ENCODE peak calls at places on chromosome 11, in five cellular contexts. U is hepatic stellate cell; F is activated CD4-positive, alpha-beta T cell treated with anti-CD3 and anti-CD28 coated beads for 48 hours; Y is stimulated activated CD8-positive, alpha-beta memory T cell treated with anti-CD3 and anti-CD28 coated beads, Interleukin-15, amount 100 ng/mL, for 1 hour; E is naive thymus-derived CD8-positive, alpha-beta T cell. H is an unnamed sample.
A peak's percentile ranks its signal among the peaks of the same experiment; 100 is the strongest.

GRCh38 chr11:110525883-110526282 is 96.1 kb downstream of the FDX1 start:
- DNase-seq in U (no peak), E (no peak), Y (no peak), F (no peak), H (no peak)

GRCh38 chr11:12233602-12233925 is 123.2 kb downstream of the MICAL2 start:
- DNase-seq in E (no peak), U (no peak), Y (no peak), F (no peak), H (no peak)

GRCh38 chr11:123033895-123034294 is 28.0 kb downstream of the HSPA8 start:
- DNase-seq in Y (no peak), U (no peak), E (no peak), F (no peak), H (no peak)

GRCh38 chr11:58637367-58637766 is 14.9 kb downstream of the CNTF start:
- DNase-seq in Y (no peak), F (no peak), U (no peak), E (no peak), H (no peak)

GRCh38 chr11:126496576-126497403 is 141.3 kb downstream of the ST3GAL4 start:
- DNase-seq in U (no peak), Y (no peak), F (no peak), E (no peak), H (no peak)

GRCh38 chr11:131899954-131900580 is 529.7 kb downstream of the NTM start:
- DNase-seq in Y (no peak), E (no peak), F (no peak), U (no peak), H (no peak)

GRCh38 chr11:77668760-77669159 is 31.2 kb upstream of the CLNS1A start:
- DNase-seq in E (no peak), Y (no peak), U (no peak), F (no peak), H (no peak)

GRCh38 chr11:93541884-93542752 is 1.1 kb downstream of the SMCO4 start:
- DNase-seq in F (peak; percentile 50), U (peak; percentile 63), Y (no peak), E (peak; percentile 9), H (peak; percentile 79)

GRCh38 chr11:91459840-91460239 is 764.8 kb upstream of the FAT3 start:
- DNase-seq in U (no peak), F (no peak), E (no peak), Y (no peak), H (no peak)

GRCh38 chr11:19379465-19379864 is 138.7 kb upstream of the E2F8 start:
- DNase-seq in U (no peak), E (no peak), F (no peak), Y (no peak), H (no peak)

GRCh38 chr11:93031386-93031785 is 61.9 kb downstream of the MTNR1B start:
- DNase-seq in U (no peak), Y (no peak), F (no peak), E (no peak), H (no peak)

GRCh38 chr11:74780277-74780870 is 31.7 kb downstream of the RNF169 start:
- DNase-seq in Y (no peak), F (no peak), U (no peak), E (no peak), H (no peak)

GRCh38 chr11:73652046-73652730 is 5.8 kb downstream of the PLEKHB1 start:
- DNase-seq in E (no peak), U (no peak), Y (no peak), F (no peak), H (no peak)

GRCh38 chr11:78784321-78785061 is 209.8 kb upstream of the NARS2 start:
- DNase-seq in Y (no peak), E (no peak), U (peak; percentile 58), F (no peak), H (no peak)

GRCh38 chr11:93521086-93521485 is 22.1 kb downstream of the SMCO4 start:
- DNase-seq in F (no peak), U (no peak), Y (no peak), E (no peak), H (no peak)

GRCh38 chr11:67674442-67674871 is at the start of gene ALDH3B2:
- DNase-seq in Y (no peak), E (no peak), U (no peak), F (no peak), H (no peak)

GRCh38 chr11:61541568-61541967 is 33.0 kb downstream of the LRRC10B start:
- DNase-seq in Y (no peak), F (no peak), E (no peak), U (peak; percentile 43), H (peak; percentile 75)

GRCh38 chr11:113006916-113007445 is 45.8 kb downstream of the NCAM1 start:
- DNase-seq in F (no peak), U (no peak), E (no peak), Y (no peak), H (no peak)

GRCh38 chr11:64353761-64354506 is 5.0 kb upstream of the RPS6KA4 start:
- DNase-seq in F (no peak), E (no peak), U (no peak), Y (no peak), H (no peak)

GRCh38 chr11:1523077-1523476 is 36.5 kb upstream of the MOB2 start:
- DNase-seq in E (no peak), Y (no peak), U (no peak), F (no peak), H (no peak)

GRCh38 chr11:77213029-77213579 is 85.1 kb downstream of the MYO7A start:
- DNase-seq in U (peak; percentile 1), E (no peak), F (no peak), Y (no peak), H (no peak)

GRCh38 chr11:94120946-94121345 is 7.7 kb upstream of the PANX1 start:
- DNase-seq in U (no peak), Y (no peak), E (no peak), F (no peak), H (no peak)

GRCh38 chr11:21811572-21811971 is 381.3 kb upstream of the ANO5 start:
- DNase-seq in U (no peak), E (no peak), F (no peak), Y (no peak), H (no peak)

GRCh38 chr11:73239111-73239521 is 21.0 kb downstream of the P2RY2 start:
- DNase-seq in F (no peak), Y (no peak), E (no peak), U (no peak), H (no peak)

GRCh38 chr11:2759228-2760195 is 59.7 kb upstream of the KCNQ1OT1 start:
- DNase-seq in U (no peak), E (no peak), F (peak; percentile 1), Y (no peak), H (no peak)

GRCh38 chr11:122748968-122749687 is 89.2 kb upstream of the CRTAM start:
- DNase-seq in U (peak; percentile 91), Y (no peak), E (no peak), F (peak; percentile 72), H (peak; percentile 70)

GRCh38 chr11:134252539-134253188 is 488 bp downstream of the THYN1 start:
- DNase-seq in U (peak; percentile 44), F (peak; percentile 51), Y (no peak), E (no peak), H (peak; percentile 40)

GRCh38 chr11:65899356-65900124 is 648 bp downstream of the FOSL1 start:
- DNase-seq in E (no peak), U (peak; percentile 88), F (peak; percentile 87), Y (no peak), H (peak; percentile 74)

GRCh38 chr11:60801194-60801593 is 16.1 kb downstream of the MS4A10 start:
- DNase-seq in U (no peak), Y (no peak), E (no peak), F (no peak), H (no peak)

GRCh38 chr11:85541683-85542082 is 85.5 kb downstream of the DLG2 start:
- DNase-seq in E (no peak), Y (no peak), F (no peak), U (no peak), H (no peak)

GRCh38 chr11:20563871-20564270 is 35.5 kb upstream of the SLC6A5 start:
- DNase-seq in E (no peak), F (no peak), U (no peak), Y (no peak), H (no peak)

GRCh38 chr11:66020618-66021357 is 5.5 kb downstream of the CATSPER1 start:
- DNase-seq in F (no peak), U (peak; percentile 95), E (no peak), Y (no peak), H (no peak)

GRCh38 chr11:66239998-66240780 is 28.2 kb upstream of the RAB1B start:
- DNase-seq in U (no peak), Y (no peak), F (no peak), E (no peak), H (no peak)

GRCh38 chr11:117861151-117862018 is 15.1 kb downstream of the FXYD6 start:
- DNase-seq in U (no peak), F (no peak), E (no peak), Y (no peak), H (no peak)

GRCh38 chr11:94793002-94793401 is 24.8 kb downstream of the AMOTL1 start:
- DNase-seq in F (no peak), E (no peak), U (no peak), Y (no peak), H (no peak)

GRCh38 chr11:66882540-66882939 is 25.7 kb downstream of the LRFN4 start:
- DNase-seq in U (no peak), F (no peak), Y (no peak), E (no peak), H (no peak)

GRCh38 chr11:17462940-17463339 is 13.7 kb downstream of the ABCC8 start:
- DNase-seq in Y (no peak), U (no peak), E (no peak), F (no peak), H (no peak)

GRCh38 chr11:93099811-93100210 is 98.0 kb downstream of the SLC36A4 start:
- DNase-seq in U (no peak), F (no peak), E (no peak), Y (no peak), H (no peak)